ENCODE peak calls at places on chromosome X, in six cellular contexts. T is GM13977, Y is cardiac fibroblast, O is left ventricle myocardium inferior, V is progenitor cell of endocrine pancreas, E is osteocyte. I is an unnamed sample.
A peak's percentile ranks its signal among the peaks of the same experiment; 100 is the strongest.

GRCh38 chrX:146967296-146967695 is 152.8 kb upstream of the CXorf51A start:
- DNase-seq in E (no peak), Y (no peak), T (no peak), O (no peak), V (no peak), I (no peak)

GRCh38 chrX:150365953-150366911 is 3.1 kb downstream of the MAMLD1 start:
- DNase-seq in T (no peak), V (no peak), E (no peak), Y (peak; percentile 43), O (peak; percentile 48), I (no peak)

GRCh38 chrX:49910344-49910743 is 12.1 kb upstream of the CLCN5 start:
- DNase-seq in Y (no peak), V (no peak), E (no peak), O (no peak), T (no peak), I (no peak)

GRCh38 chrX:107935664-107936433 is 46.3 kb downstream of the TEX13B start:
- DNase-seq in V (no peak), T (no peak), Y (peak; percentile 24), E (no peak), O (no peak), I (no peak)

GRCh38 chrX:150476183-150476699 is 92.2 kb upstream of the MTM1 start:
- DNase-seq in O (no peak), E (no peak), V (no peak), T (no peak), Y (peak; percentile 4), I (no peak)

GRCh38 chrX:11724122-11725017 is 33.7 kb upstream of the MSL3 start:
- DNase-seq in T (peak; percentile 40), E (no peak), V (no peak), Y (peak; percentile 54), O (no peak), I (no peak)

GRCh38 chrX:4322916-4323315 is 609.5 kb upstream of the PRKX start:
- DNase-seq in Y (no peak), E (no peak), O (no peak), V (no peak), T (no peak), I (no peak)

GRCh38 chrX:20361081-20361889 is 94.6 kb upstream of the RPS6KA3 start:
- DNase-seq in V (no peak), T (no peak), Y (peak; percentile 55), O (peak; percentile 21), E (no peak), I (no peak)

GRCh38 chrX:13937370-13938052 is 92.2 kb downstream of the GEMIN8 start:
- DNase-seq in T (peak; percentile 22), V (no peak), Y (peak; percentile 30), O (no peak), E (no peak), I (no peak)

GRCh38 chrX:40061871-40062524 is 35.8 kb downstream of the BCOR start:
- DNase-seq in Y (no peak), E (no peak), T (no peak), O (no peak), V (no peak), I (no peak)

GRCh38 chrX:120790118-120790517 is 85.5 kb downstream of the CT47B1 start:
- DNase-seq in V (no peak), T (peak; percentile 60), Y (peak; percentile 84), E (no peak), O (no peak), I (no peak)

GRCh38 chrX:21412883-21413282 is 38.7 kb downstream of the CNKSR2 start:
- DNase-seq in O (no peak), T (no peak), Y (peak; percentile 75), E (no peak), V (no peak), I (no peak)
- TF ChIP-seq CTCF in O (no peak), T (no peak), Y (no peak), E (no peak), V (no peak), I (no peak)

GRCh38 chrX:112868586-112868985 is 28.0 kb upstream of the AMOT start:
- DNase-seq in Y (no peak), V (no peak), O (no peak), T (no peak), E (no peak), I (no peak)

GRCh38 chrX:112877771-112878173 is 37.1 kb upstream of the AMOT start:
- DNase-seq in V (no peak), O (no peak), Y (no peak), T (no peak), E (no peak), I (no peak)

GRCh38 chrX:112874614-112875013 is 34.0 kb upstream of the AMOT start:
- DNase-seq in V (no peak), E (no peak), O (no peak), Y (no peak), T (no peak), I (no peak)

DNA sequence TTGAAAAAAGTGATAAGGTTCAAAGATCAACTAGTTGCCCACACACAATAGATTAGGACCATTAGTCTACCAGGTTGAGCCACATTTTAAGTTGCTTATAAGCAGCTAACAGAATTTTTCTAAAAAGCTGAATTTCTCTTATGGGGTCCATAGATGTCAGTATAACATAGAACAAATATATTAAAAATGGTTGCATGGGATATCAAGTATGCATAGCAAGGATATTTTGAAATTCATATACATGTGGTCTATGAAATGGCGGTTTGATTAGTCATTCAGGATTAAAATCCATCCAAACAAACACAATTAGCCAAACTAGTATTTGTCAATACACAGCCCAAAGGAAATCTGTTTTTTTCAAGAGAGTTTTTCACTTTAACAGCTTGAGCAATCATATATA is 33.5 kb upstream of the AMOT start:
- DNase-seq in V (no peak), T (no peak), E (no peak), Y (peak; percentile 0), O (no peak), I (no peak)
- TF ChIP-seq CTCF in V (peak; percentile 34), T (peak; percentile 16), E (peak; percentile 49), Y (no peak), O (no peak), I (no peak)

GRCh38 chrX:129754266-129755024 is 15.7 kb downstream of the XPNPEP2 start:
- DNase-seq in T (no peak), O (no peak), V (no peak), Y (no peak), E (no peak), I (no peak)
- TF ChIP-seq CTCF in T (peak; percentile 34), O (peak; percentile 12), V (peak; percentile 27), Y (peak; percentile 36), E (peak; percentile 12), I (no peak)

GRCh38 chrX:103378990-103379389 is 2.7 kb downstream of the BEX3 start:
- DNase-seq in O (no peak), V (no peak), Y (no peak), T (no peak), E (no peak), I (no peak)
- TF ChIP-seq CTCF in O (no peak), V (no peak), Y (no peak), T (no peak), E (no peak), I (no peak)